ENCODE peak calls at places on chromosome 19, in six cellular contexts. One of them, this sample, is unnamed.

GRCh38 chr19:46366620-46367277 is 19.9 kb downstream of the PPP5C start:
- DNase-seq in GM20000: no peak
- DNase-seq in BJ: no peak
- DNase-seq in PC-3: no peak
- DNase-seq in epithelial cell of esophagus: no peak
- DNase-seq in fibroblast of lung: no peak
- DNase-seq in this sample: no peak

GRCh38 chr19:13849991-13850909 is 26.7 kb upstream of the NANOS3 start:
- DNase-seq in PC-3: peak; percentile 89
- DNase-seq in BJ: no peak
- DNase-seq in epithelial cell of esophagus: peak; percentile 77
- DNase-seq in GM20000: peak; percentile 73
- DNase-seq in fibroblast of lung: peak; percentile 56
- DNase-seq in this sample: peak; percentile 70

GRCh38 chr19:40702337-40703012 is 12.0 kb upstream of the NUMBL start:
- DNase-seq in GM20000: no peak
- DNase-seq in fibroblast of lung: peak; percentile 26
- DNase-seq in PC-3: peak; percentile 29
- DNase-seq in epithelial cell of esophagus: peak; percentile 73
- DNase-seq in BJ: no peak
- DNase-seq in this sample: no peak

GRCh38 chr19:45235485-45235884 is 9.7 kb downstream of the EXOC3L2 start:
- DNase-seq in GM20000: no peak
- DNase-seq in fibroblast of lung: no peak
- DNase-seq in PC-3: no peak
- DNase-seq in epithelial cell of esophagus: no peak
- DNase-seq in BJ: no peak
- DNase-seq in this sample: no peak

GRCh38 chr19:45161715-45162463 is 1.1 kb upstream of the NKPD1 start:
- DNase-seq in GM20000: no peak
- DNase-seq in PC-3: peak; percentile 25
- DNase-seq in epithelial cell of esophagus: no peak
- DNase-seq in BJ: no peak
- DNase-seq in fibroblast of lung: peak; percentile 29
- DNase-seq in this sample: no peak

GRCh38 chr19:41218615-41219507 is at the start of gene AXL:
- DNase-seq in fibroblast of lung: peak; percentile 85
- DNase-seq in BJ: peak; percentile 74
- DNase-seq in GM20000: no peak
- DNase-seq in epithelial cell of esophagus: peak; percentile 98
- DNase-seq in PC-3: peak; percentile 56
- DNase-seq in this sample: no peak

GRCh38 chr19:46788101-46788967 is at the start of gene SLC1A5:
- DNase-seq in epithelial cell of esophagus: peak; percentile 97
- DNase-seq in PC-3: peak; percentile 93
- DNase-seq in fibroblast of lung: peak; percentile 93
- DNase-seq in BJ: peak; percentile 75
- DNase-seq in GM20000: peak; percentile 98
- DNase-seq in this sample: peak; percentile 99

GRCh38 chr19:11265177-11265784 is 3.0 kb upstream of the DOCK6 start:
- DNase-seq in PC-3: no peak
- DNase-seq in BJ: no peak
- DNase-seq in fibroblast of lung: no peak
- DNase-seq in GM20000: no peak
- DNase-seq in epithelial cell of esophagus: no peak
- DNase-seq in this sample: no peak

GRCh38 chr19:18203408-18203862 is 407 bp downstream of the RAB3A start:
- DNase-seq in BJ: no peak
- DNase-seq in PC-3: peak; percentile 30
- DNase-seq in GM20000: no peak
- DNase-seq in fibroblast of lung: no peak
- DNase-seq in epithelial cell of esophagus: no peak
- DNase-seq in this sample: no peak

GRCh38 chr19:48560095-48560530 is 8.1 kb downstream of the SULT2B1 start:
- DNase-seq in fibroblast of lung: no peak
- DNase-seq in GM20000: no peak
- DNase-seq in epithelial cell of esophagus: no peak
- DNase-seq in PC-3: no peak
- DNase-seq in BJ: no peak
- DNase-seq in this sample: no peak
- TF ChIP-seq CTCF in fibroblast of lung: no peak
- TF ChIP-seq CTCF in GM20000: no peak
- TF ChIP-seq CTCF in epithelial cell of esophagus: no peak
- TF ChIP-seq CTCF in PC-3: no peak
- TF ChIP-seq CTCF in BJ: no peak
- TF ChIP-seq CTCF in this sample: peak; percentile 12

DNA sequence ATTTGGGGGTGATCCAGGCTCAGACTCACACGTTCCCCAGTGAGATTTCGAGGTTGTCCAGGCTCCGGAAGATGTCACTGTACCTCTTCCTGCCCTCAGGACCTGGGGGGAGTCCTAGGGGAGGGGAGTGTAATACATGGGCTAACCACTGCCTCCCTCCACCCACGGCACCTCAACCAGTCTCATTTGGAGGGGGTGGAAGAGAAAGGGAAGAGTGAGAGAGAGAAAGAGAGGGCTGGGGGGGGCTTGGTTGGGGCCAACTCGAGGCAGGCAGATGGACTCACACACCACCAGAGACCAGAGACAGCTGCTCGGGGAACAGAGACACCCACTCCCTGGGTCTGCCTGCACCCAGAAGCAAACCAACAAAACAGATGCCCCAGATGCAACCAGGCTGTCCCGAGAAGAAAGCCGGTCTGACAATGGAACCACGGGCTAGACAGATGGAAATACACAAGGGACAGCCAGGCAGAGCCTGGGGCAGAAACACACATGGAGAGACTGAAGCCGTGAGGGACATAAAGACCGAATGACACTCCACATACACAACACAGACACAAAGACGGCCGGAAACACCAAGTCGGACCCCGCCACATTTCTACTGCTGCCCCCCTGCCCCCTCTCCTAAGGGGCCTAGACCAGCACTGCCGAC is 825 bp downstream of the GMIP start:
- DNase-seq in fibroblast of lung: no peak
- DNase-seq in epithelial cell of esophagus: no peak
- DNase-seq in PC-3: peak; percentile 11
- DNase-seq in BJ: no peak
- DNase-seq in GM20000: peak; percentile 83
- DNase-seq in this sample: peak; percentile 66
- TF ChIP-seq CTCF in fibroblast of lung: no peak
- TF ChIP-seq CTCF in epithelial cell of esophagus: no peak
- TF ChIP-seq CTCF in PC-3: no peak
- TF ChIP-seq CTCF in BJ: no peak
- TF ChIP-seq CTCF in GM20000: no peak
- TF ChIP-seq CTCF in this sample: peak; percentile 2

DNA sequence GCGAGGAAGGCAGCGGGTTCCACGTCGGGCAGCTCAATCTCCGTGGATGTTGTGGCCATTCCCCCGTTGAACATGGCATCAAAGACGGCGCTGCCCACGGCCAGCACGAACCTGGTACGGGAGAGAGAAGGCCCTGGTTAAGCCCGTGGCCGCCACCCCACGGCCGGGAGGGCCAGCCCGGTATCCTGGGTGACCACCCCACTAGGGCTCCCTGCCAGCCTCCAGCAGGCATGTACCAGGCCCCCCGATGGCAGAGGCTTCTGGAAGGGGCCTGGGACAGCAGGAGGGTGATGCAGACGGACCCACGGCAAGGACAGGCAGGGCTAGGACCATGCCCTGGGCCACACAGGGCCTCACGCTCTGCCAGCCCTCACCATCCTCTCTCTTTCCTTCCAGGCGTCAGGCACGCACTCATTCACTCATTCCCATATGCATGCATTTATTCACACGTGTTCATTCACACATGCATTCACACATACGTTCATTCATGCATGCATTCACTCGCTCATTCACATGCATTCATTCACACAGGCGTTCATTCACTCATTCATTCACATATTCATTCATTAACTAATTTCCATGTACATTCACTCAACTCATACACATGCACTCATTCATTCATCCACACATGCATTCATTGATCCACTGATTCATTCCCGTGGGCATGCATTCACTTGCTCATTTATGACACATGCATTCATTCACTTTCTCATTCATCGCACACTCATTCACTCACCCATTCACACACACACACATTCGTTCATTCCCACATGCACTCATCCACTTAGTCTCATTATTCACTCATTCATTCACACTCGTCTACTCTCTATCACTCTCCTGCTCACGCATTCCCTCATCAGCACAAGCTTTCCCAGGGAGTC is 17.9 kb downstream of the BTBD2 start:
- DNase-seq in GM20000: no peak
- DNase-seq in PC-3: no peak
- DNase-seq in fibroblast of lung: no peak
- DNase-seq in epithelial cell of esophagus: peak; percentile 64
- DNase-seq in BJ: no peak
- DNase-seq in this sample: no peak
- TF ChIP-seq CTCF in GM20000: no peak
- TF ChIP-seq CTCF in PC-3: no peak
- TF ChIP-seq CTCF in fibroblast of lung: no peak
- TF ChIP-seq CTCF in epithelial cell of esophagus: no peak
- TF ChIP-seq CTCF in BJ: no peak
- TF ChIP-seq CTCF in this sample: no peak

DNA sequence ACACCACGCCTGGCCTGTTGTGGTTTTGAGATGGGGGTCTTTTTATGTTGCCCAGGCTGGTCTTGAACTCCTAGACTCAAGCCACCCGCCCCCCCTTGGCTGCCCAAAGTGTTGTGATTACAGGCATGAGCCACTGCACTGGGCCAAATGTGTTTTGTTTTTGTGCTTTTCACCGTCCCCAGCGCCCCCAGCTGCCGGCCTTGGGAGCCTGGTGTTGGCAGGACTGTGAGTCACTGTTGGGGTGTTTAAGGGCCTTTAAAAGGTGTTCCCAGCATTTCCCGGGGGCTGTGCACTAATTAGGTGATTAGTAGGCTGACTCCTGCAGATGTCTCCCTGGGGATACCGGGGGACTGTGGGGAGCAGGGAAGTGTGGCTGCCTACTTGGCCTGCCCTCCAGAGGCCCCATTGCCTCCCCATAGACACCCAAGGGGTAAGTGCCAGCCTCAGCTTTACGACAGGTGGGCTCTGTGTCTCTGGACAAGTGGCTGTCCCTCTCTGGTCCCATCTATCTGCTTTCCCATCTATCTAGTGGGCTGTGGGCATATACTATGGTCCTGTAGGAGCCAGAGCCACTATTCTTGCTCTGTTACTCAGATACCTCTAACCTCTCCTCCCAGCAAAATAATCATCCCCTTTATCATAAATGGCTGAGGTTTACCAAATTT is 11.8 kb upstream of the TLE5 start:
- DNase-seq in GM20000: no peak
- DNase-seq in PC-3: no peak
- DNase-seq in epithelial cell of esophagus: peak; percentile 37
- DNase-seq in BJ: no peak
- DNase-seq in fibroblast of lung: no peak
- DNase-seq in this sample: no peak
- TF ChIP-seq CTCF in GM20000: no peak
- TF ChIP-seq CTCF in PC-3: no peak
- TF ChIP-seq CTCF in epithelial cell of esophagus: peak; percentile 11
- TF ChIP-seq CTCF in BJ: peak; percentile 37
- TF ChIP-seq CTCF in fibroblast of lung: no peak
- TF ChIP-seq CTCF in this sample: peak; percentile 30

DNA sequence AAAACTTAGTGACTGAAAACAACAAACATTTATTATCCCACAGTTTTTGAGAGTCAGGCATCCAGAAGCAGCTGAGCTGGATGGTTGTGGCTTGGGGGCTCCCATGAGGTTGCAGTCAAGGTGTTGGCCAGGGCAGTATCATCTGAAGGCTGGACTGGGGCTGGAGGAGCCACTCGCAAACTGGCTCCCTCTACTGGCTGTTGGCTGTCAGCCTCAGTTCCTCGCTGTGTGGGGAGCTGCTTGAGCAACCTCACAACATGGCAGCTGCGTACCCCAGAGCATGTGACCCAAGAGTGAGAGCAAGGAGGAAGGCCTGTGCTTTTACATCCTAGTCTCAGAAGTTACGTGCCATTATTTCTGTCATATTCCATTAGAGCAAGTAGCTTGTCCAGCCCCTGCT is 9.7 kb downstream of the YJU2 start:
- DNase-seq in fibroblast of lung: no peak
- DNase-seq in PC-3: no peak
- DNase-seq in epithelial cell of esophagus: no peak
- DNase-seq in BJ: no peak
- DNase-seq in GM20000: no peak
- DNase-seq in this sample: no peak
- TF ChIP-seq CTCF in fibroblast of lung: no peak
- TF ChIP-seq CTCF in PC-3: peak; percentile 41
- TF ChIP-seq CTCF in epithelial cell of esophagus: no peak
- TF ChIP-seq CTCF in BJ: peak; percentile 17
- TF ChIP-seq CTCF in GM20000: no peak
- TF ChIP-seq CTCF in this sample: peak; percentile 9

GRCh38 chr19:51259348-51260245 is 8.7 kb downstream of the SIGLECL1 start:
- DNase-seq in BJ: no peak
- DNase-seq in PC-3: peak; percentile 78
- DNase-seq in fibroblast of lung: no peak
- DNase-seq in GM20000: peak; percentile 62
- DNase-seq in epithelial cell of esophagus: peak; percentile 24
- DNase-seq in this sample: peak; percentile 57
- TF ChIP-seq CTCF in BJ: peak; percentile 51
- TF ChIP-seq CTCF in PC-3: peak; percentile 93
- TF ChIP-seq CTCF in fibroblast of lung: peak; percentile 30
- TF ChIP-seq CTCF in GM20000: peak; percentile 66
- TF ChIP-seq CTCF in epithelial cell of esophagus: peak; percentile 63
- TF ChIP-seq CTCF in this sample: peak; percentile 78

DNA sequence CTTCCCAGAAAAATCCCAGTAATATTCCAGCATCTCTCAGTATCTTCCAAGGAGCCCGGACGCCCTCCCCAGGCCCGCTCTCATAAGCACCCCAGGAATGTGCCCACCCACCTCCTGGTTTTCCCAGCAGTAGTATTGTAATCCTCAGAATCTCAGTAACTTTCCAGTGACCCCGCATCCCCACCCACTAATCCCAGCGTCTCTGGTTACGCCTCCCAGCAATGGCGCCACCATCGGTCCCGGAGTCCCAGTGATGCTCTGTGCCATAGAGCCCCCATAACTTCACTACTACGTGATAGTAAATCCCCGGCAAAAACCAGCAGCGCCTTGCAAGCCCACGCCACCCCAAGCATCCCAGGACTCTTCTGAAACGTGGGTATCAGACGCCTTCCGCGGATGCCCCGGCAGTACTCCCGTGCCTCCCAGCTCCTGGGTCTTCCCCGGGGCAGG is 961 bp upstream of the PNPLA6 start:
- DNase-seq in epithelial cell of esophagus: peak; percentile 59
- DNase-seq in BJ: peak; percentile 56
- DNase-seq in PC-3: peak; percentile 56
- DNase-seq in GM20000: peak; percentile 72
- DNase-seq in fibroblast of lung: peak; percentile 88
- DNase-seq in this sample: peak; percentile 68
- TF ChIP-seq CTCF in epithelial cell of esophagus: no peak
- TF ChIP-seq CTCF in BJ: peak; percentile 50
- TF ChIP-seq CTCF in PC-3: peak; percentile 41
- TF ChIP-seq CTCF in GM20000: peak; percentile 2
- TF ChIP-seq CTCF in fibroblast of lung: peak; percentile 22
- TF ChIP-seq CTCF in this sample: peak; percentile 14

This sample was measured in GM10248.